ENCODE peak calls at places on chromosomes 1 and 21, in seven cellular contexts. U is endothelial cell; F is M059J; W is HuH-7.5; V is colonic mucosa; I is stimulated activated CD8-positive, alpha-beta memory T cell treated with anti-CD3 and anti-CD28 coated beads, Interleukin-7, amount 100 ng/mL, for 1 hour; P is tibial artery. H is an unnamed sample.
A peak's percentile ranks its signal among the peaks of the same experiment; 100 is the strongest.

GRCh38 chr1:228016181-228016510 is 9.3 kb downstream of the WNT3A start:
- DNase-seq in U (no peak), F (no peak), W (no peak), V (no peak), I (no peak), P (peak; percentile 35), H (no peak)

GRCh38 chr1:78619803-78620579 is at the start of gene IFI44L:
- DNase-seq in U (no peak), F (peak; percentile 92), W (no peak), V (peak; percentile 26), I (peak; percentile 27), P (peak; percentile 73), H (peak; percentile 72)

GRCh38 chr1:158547533-158547932 is 6.7 kb downstream of the OR6Y1 start:
- DNase-seq in U (no peak), F (no peak), W (no peak), V (no peak), I (no peak), P (no peak), H (no peak)

GRCh38 chr1:4767308-4767707 is 112.9 kb downstream of the AJAP1 start:
- DNase-seq in U (no peak), F (no peak), W (no peak), V (no peak), I (no peak), P (no peak), H (no peak)

GRCh38 chr1:210076620-210077019 is 138.6 kb downstream of the SYT14 start:
- DNase-seq in U (no peak), F (peak; percentile 18), W (no peak), V (no peak), I (no peak), P (no peak), H (peak; percentile 16)

GRCh38 chr1:2113620-2114135 is 63.5 kb downstream of the PRKCZ start:
- DNase-seq in U (no peak), F (no peak), W (no peak), V (no peak), I (no peak), P (no peak), H (no peak)

GRCh38 chr1:9438431-9439073 is 100.7 kb upstream of the SLC25A33 start:
- DNase-seq in U (no peak), F (peak; percentile 94), W (peak; percentile 56), V (no peak), I (no peak), P (peak; percentile 90), H (peak; percentile 94)

GRCh38 chr1:23720256-23720995 is 22.8 kb upstream of the ELOA start:
- DNase-seq in U (no peak), F (peak; percentile 23), W (no peak), V (no peak), I (no peak), P (no peak), H (peak; percentile 10)

GRCh38 chr21:17512245-17513213 is at the start of gene CXADR:
- DNase-seq in U (peak; percentile 72), F (peak; percentile 82), W (peak; percentile 72), V (peak; percentile 91), I (peak; percentile 46), P (no peak), H (peak; percentile 59)

GRCh38 chr1:204104331-204105222 is 31.7 kb downstream of the SOX13 start:
- DNase-seq in U (no peak), F (peak; percentile 75), W (peak; percentile 70), V (peak; percentile 81), I (no peak), P (no peak), H (peak; percentile 28)